ENCODE peak calls at places on chromosomes 3 and 15, in four cellular contexts. U is lung; E is effector memory CD4-positive, alpha-beta T cell; F is adrenal gland. Z is an unnamed sample.

GRCh38 chr3:178517665-178518366 is 18.4 kb upstream of the KCNMB2 start:
- DNase-seq in E (no peak), U (no peak), F (no peak), Z (no peak)

GRCh38 chr3:148796799-148797198 is 30.8 kb upstream of the CPB1 start:
- DNase-seq in U (no peak), F (no peak), E (no peak), Z (no peak)

GRCh38 chr15:71761649-71762048 is 48.7 kb upstream of the NR2E3 start:
- DNase-seq in E (no peak), U (no peak), F (peak; percentile 82), Z (no peak)

GRCh38 chr3:100254168-100254777 is 6.5 kb upstream of the TBC1D23 start:
- DNase-seq in E (no peak), U (peak; percentile 39), F (peak; percentile 69), Z (peak; percentile 23)

GRCh38 chr3:141686477-141687280 is 51.4 kb upstream of the RNF7 start:
- DNase-seq in E (no peak), U (peak; percentile 69), F (peak; percentile 88), Z (peak; percentile 8)

GRCh38 chr3:64209866-64210609 is 15.2 kb downstream of the PRICKLE2 start:
- DNase-seq in E (no peak), U (peak; percentile 41), F (peak; percentile 77), Z (peak; percentile 68)

GRCh38 chr3:62990704-62991413 is 115.6 kb upstream of the CADPS start:
- DNase-seq in U (no peak), E (no peak), F (no peak), Z (no peak)

GRCh38 chr15:38758001-38758400 is 193.4 kb upstream of the RASGRP1 start:
- DNase-seq in F (no peak), E (no peak), U (no peak), Z (no peak)

GRCh38 chr3:61560452-61561373 is 658 bp upstream of the PTPRG start:
- DNase-seq in F (peak; percentile 90), E (no peak), U (peak; percentile 83), Z (peak; percentile 65)

GRCh38 chr15:79244876-79245275 is 37.6 kb upstream of the ANKRD34C start:
- DNase-seq in E (no peak), U (no peak), F (no peak), Z (no peak)

GRCh38 chr15:79900087-79900486 is 3.3 kb upstream of the MTHFS start:
- DNase-seq in F (no peak), E (no peak), U (no peak), Z (no peak)

GRCh38 chr3:70519913-70520659 is 207.6 kb upstream of the MDFIC2 start:
- DNase-seq in U (no peak), F (no peak), E (no peak), Z (no peak)

GRCh38 chr15:67501177-67501835 is 19.6 kb upstream of the C15orf61 start:
- DNase-seq in E (no peak), U (no peak), F (no peak), Z (no peak)

GRCh38 chr15:68768321-68768720 is 52.4 kb downstream of the ANP32A start:
- DNase-seq in E (no peak), F (no peak), U (no peak), Z (no peak)

GRCh38 chr3:32313723-32314473 is 75.4 kb downstream of the CMTM8 start:
- DNase-seq in E (peak; percentile 4), F (no peak), U (no peak), Z (no peak)

GRCh38 chr3:184348057-184348382 is 10.6 kb downstream of the FAM131A start:
- DNase-seq in E (no peak), F (no peak), U (no peak), Z (no peak)

GRCh38 chr3:57094606-57095005 is 34.1 kb downstream of the SPATA12 start:
- DNase-seq in F (no peak), E (no peak), U (no peak), Z (no peak)

GRCh38 chr15:90750186-90750585 is 33.0 kb downstream of the BLM start:
- DNase-seq in U (no peak), F (no peak), E (no peak), Z (no peak)

GRCh38 chr15:32870240-32871033 is 152.6 kb downstream of the GREM1 start:
- DNase-seq in F (no peak), U (no peak), E (no peak), Z (no peak)

GRCh38 chr15:32873292-32874114 is 155.7 kb downstream of the GREM1 start:
- DNase-seq in F (no peak), E (no peak), U (no peak), Z (no peak)

GRCh38 chr15:32869814-32870213 is 152.0 kb downstream of the GREM1 start:
- DNase-seq in F (no peak), U (no peak), E (no peak), Z (no peak)

GRCh38 chr15:32872606-32873291 is 154.9 kb downstream of the GREM1 start:
- DNase-seq in F (no peak), U (peak; percentile 38), E (no peak), Z (no peak)

DNA sequence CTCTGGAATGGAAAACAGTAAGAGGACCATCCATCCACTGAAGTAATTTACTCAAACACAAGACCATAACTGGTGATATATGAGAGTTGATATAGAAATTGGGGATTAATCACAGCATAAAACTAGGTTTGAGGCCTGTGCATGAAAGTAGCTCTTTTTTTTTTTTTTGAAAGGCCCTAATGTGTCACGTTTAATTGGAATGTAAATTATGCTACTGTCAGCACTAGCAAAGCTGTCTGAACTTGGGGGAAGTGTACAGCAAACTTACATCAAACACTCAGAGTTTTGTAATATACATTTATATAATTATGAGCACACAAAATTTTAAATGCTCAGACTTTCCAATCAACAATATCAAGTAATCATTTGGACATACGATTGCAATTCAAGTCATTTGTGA is 154.1 kb downstream of the GREM1 start:
- DNase-seq in U (no peak), E (no peak), F (no peak), Z (no peak)
- H3K27ac ChIP-seq in U (no peak overlapping the region), E (no peak overlapping the region), F (no peak overlapping the region), Z (no peak overlapping the region)

DNA sequence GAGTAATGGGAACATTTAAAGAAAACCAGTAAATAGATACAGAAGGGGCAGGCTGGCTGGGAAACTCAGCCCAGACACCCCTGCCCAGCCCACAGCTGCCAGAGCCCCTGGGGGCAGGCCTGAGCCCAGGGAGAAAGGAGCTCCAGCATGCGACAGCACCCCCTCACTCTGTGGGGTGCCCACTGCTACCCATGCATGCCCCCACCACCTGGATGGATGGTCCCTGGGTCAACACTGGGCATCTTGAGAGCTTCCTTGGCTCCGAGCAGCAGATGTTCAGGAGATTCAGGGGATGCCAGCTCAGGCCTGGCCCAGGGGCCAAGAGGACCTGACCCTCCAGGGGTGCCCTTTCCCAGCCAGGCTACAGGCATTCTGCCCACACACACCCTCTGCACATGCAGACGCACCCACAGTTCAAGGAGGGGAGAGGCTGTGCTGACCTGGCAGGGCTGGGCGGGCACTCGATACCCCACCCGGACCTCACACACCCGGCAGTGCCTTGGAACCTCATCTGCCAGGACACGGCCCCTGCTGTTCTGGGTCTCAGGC is 31.5 kb downstream of the PTH1R start:
- DNase-seq in E (no peak), U (no peak), F (no peak), Z (no peak)
- H3K4me3 ChIP-seq in E (no peak overlapping the region), U (no peak overlapping the region), F (no peak overlapping the region), Z (no peak overlapping the region)

GRCh38 chr3:9934993-9935392 is 1.4 kb downstream of the CRELD1 start:
- DNase-seq in F (no peak), U (no peak), E (no peak), Z (no peak)
- H3K27ac ChIP-seq in F (no peak overlapping the region), U (no peak overlapping the region), E (no peak overlapping the region), Z (no peak overlapping the region)

GRCh38 chr15:101244039-101244781 is 7.6 kb downstream of the CHSY1 start:
- DNase-seq in E (no peak), F (no peak), U (no peak), Z (no peak)
- H3K4me3 ChIP-seq in E (no peak overlapping the region), F (no peak overlapping the region), U (no peak overlapping the region), Z (no peak overlapping the region)

DNA sequence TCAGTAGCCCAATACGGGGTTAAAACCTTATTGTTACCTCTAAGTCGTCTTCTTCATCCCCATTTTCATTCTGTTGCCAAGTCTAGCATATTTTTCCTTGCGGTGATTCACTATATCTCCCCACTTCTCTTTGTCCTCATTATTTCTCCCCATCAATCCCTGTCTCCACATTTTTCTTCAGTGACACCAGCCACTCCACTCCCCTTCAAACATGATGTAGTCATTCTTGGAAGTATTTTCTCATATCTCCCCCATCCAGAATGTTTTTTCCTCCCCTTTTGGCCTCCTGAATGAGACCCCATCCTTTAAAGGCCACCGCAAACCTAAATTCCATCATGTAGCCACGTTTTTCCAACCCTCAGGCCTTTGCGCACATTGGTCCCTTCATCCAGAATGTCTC is 105.9 kb downstream of the TOP2B start:
- DNase-seq in U (no peak), E (no peak), F (no peak), Z (no peak)
- H3K27ac ChIP-seq in U (no peak overlapping the region), E (no peak overlapping the region), F (no peak overlapping the region), Z (no peak overlapping the region)